ENCODE peak calls at places on chromosome 4, in nine cellular contexts. M is AG04450, C is kidney, T is psoas muscle, I is NT2/D1, E is tibial artery, V is astrocyte of the spinal cord, K is Karpas-422, W is spleen. N is an unnamed sample.

GRCh38 chr4:2822461-2823300 is 21.0 kb upstream of the ADD1 start:
- DNase-seq in M (no peak), C (peak), T (peak), I (no peak), E (no peak), V (no peak), K (no peak), W (peak), N (no peak)

GRCh38 chr4:996030-996993 is 3.1 kb upstream of the SLC26A1 start:
- DNase-seq in M (no peak), C (peak), T (peak), I (no peak), E (no peak), V (no peak), K (no peak), W (no peak), N (no peak)

GRCh38 chr4:40199999-40200880 is 3.4 kb downstream of the RHOH start:
- DNase-seq in M (no peak), C (peak), T (no peak), I (no peak), E (no peak), V (peak), K (peak), W (no peak), N (peak)

GRCh38 chr4:55866290-55866907 is 13.0 kb downstream of the EXOC1 start:
- DNase-seq in M (peak), C (no peak), T (no peak), I (no peak), E (no peak), V (peak), K (no peak), W (no peak), N (no peak)

GRCh38 chr4:185510803-185511202 is 24.5 kb downstream of the PDLIM3 start:
- DNase-seq in M (no peak), C (no peak), T (no peak), I (no peak), E (no peak), V (no peak), K (no peak), W (no peak), N (no peak)

GRCh38 chr4:77045490-77045889 is 30.3 kb downstream of the CCNI start:
- DNase-seq in M (no peak), C (no peak), T (no peak), I (no peak), E (no peak), V (peak), K (no peak), W (no peak), N (no peak)

GRCh38 chr4:2923141-2923551 is 40.1 kb downstream of the NOP14 start:
- DNase-seq in M (no peak), C (peak), T (no peak), I (no peak), E (peak), V (peak), K (no peak), W (no peak), N (no peak)

GRCh38 chr4:8058031-8058479 is 100.6 kb downstream of the ABLIM2 start:
- DNase-seq in M (no peak), C (peak), T (no peak), I (no peak), E (no peak), V (no peak), K (no peak), W (no peak), N (no peak)

GRCh38 chr4:173056708-173057107 is 111.9 kb upstream of the GALNT7 start:
- DNase-seq in M (no peak), C (no peak), T (no peak), I (no peak), E (no peak), V (no peak), K (no peak), W (no peak), N (no peak)

GRCh38 chr4:83961575-83961974 is 425.7 kb downstream of the GPAT3 start:
- DNase-seq in M (no peak), C (no peak), T (no peak), I (no peak), E (no peak), V (peak), K (peak), W (no peak), N (no peak)

GRCh38 chr4:45453258-45453841 is 670.5 kb downstream of the GABRG1 start:
- DNase-seq in M (no peak), C (no peak), T (no peak), I (peak), E (no peak), V (peak), K (peak), W (no peak), N (no peak)

GRCh38 chr4:77959566-77960338 is 97.1 kb downstream of the MRPL1 start:
- DNase-seq in M (peak), C (no peak), T (no peak), I (peak), E (no peak), V (peak), K (peak), W (no peak), N (peak)

GRCh38 chr4:14856076-14856926 is 146.0 kb upstream of the CPEB2 start:
- DNase-seq in M (peak), C (peak), T (peak), I (no peak), E (peak), V (peak), K (no peak), W (no peak), N (peak)

GRCh38 chr4:90753068-90753467 is 625.9 kb downstream of the CCSER1 start:
- DNase-seq in M (no peak), C (no peak), T (no peak), I (no peak), E (no peak), V (no peak), K (no peak), W (no peak), N (no peak)

GRCh38 chr4:38131371-38132139 is 171.4 kb downstream of the PTTG2 start:
- DNase-seq in M (no peak), C (no peak), T (no peak), I (peak), E (no peak), V (peak), K (no peak), W (no peak), N (peak)

GRCh38 chr4:99205104-99205979 is 13.7 kb downstream of the ADH6 start:
- DNase-seq in M (no peak), C (no peak), T (no peak), I (no peak), E (peak), V (peak), K (no peak), W (no peak), N (no peak)

GRCh38 chr4:74531952-74532794 is 87.2 kb downstream of the AREG start:
- DNase-seq in M (peak), C (no peak), T (no peak), I (peak), E (no peak), V (peak), K (peak), W (no peak), N (peak)

GRCh38 chr4:38382492-38382891 is 281.5 kb upstream of the KLF3 start:
- DNase-seq in M (no peak), C (no peak), T (no peak), I (no peak), E (no peak), V (no peak), K (no peak), W (no peak), N (no peak)

GRCh38 chr4:23945521-23946017 is 55.7 kb upstream of the PPARGC1A start:
- DNase-seq in M (peak), C (peak), T (peak), I (no peak), E (peak), V (peak), K (no peak), W (no peak), N (no peak)

GRCh38 chr4:124157781-124158180 is 554.8 kb downstream of the ANKRD50 start:
- DNase-seq in M (no peak), C (no peak), T (no peak), I (no peak), E (no peak), V (no peak), K (no peak), W (no peak), N (no peak)

GRCh38 chr4:83561381-83561780 is 25.5 kb downstream of the GPAT3 start:
- DNase-seq in M (no peak), C (no peak), T (no peak), I (no peak), E (peak), V (peak), K (no peak), W (no peak), N (no peak)

GRCh38 chr4:84678976-84679744 is 96.2 kb downstream of the CDS1 start:
- DNase-seq in M (no peak), C (no peak), T (peak), I (no peak), E (peak), V (no peak), K (no peak), W (no peak), N (no peak)

DNA sequence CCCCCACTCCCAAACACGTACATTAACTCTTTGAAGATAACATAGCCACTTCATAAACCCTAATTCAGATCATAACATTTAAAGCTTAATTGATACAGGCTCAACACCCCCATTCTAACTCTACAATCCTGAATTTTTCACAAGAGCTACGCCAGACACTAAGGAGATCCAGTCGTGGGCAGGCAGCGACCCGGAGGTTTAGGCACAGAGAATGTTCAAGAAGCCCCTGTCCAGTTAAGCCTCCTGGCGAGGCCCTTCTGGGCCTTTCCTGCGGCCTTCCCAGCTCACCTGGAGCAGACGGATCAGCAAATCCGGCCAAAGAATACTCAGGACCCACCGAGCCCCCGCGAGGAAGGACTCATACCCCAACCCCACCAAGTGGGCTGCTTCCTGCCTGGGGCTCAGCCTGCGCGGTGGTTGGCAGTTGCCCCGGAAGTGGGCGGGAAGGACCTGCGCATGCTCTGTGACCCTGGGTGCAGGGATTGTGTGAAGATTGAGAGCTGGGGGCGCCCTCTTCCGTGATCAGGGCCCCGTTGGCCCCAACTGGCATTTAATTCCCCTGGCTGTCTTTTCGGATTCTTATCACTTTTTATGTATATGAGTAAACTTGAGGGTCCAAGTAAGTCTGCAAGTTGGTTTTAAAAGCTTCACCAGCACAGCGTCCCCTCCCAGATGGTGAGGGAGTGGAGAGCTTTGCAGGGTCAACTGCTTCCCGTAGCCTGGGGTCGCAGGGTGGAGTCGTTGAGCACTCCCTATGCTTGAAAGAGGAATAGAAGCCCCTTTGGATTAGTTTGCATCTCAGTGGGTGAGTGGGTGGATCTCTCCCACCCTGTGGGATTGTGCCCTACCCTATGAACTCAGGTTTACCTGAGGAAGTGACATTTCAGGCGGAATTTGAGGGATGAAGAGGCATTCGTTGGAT is at the start of gene TRIM61:
- DNase-seq in M (no peak), C (no peak), T (peak), I (peak), E (no peak), V (no peak), K (peak), W (no peak), N (peak)
- H3K4me3 ChIP-seq in M (peak), C (no peak), T (peak), I (peak), E (peak), V (peak), K (peak), W (peak), N (peak)

GRCh38 chr4:108029321-108029720 is 39.6 kb downstream of the HADH start:
- DNase-seq in M (no peak), C (no peak), T (no peak), I (no peak), E (no peak), V (no peak), K (no peak), W (no peak), N (no peak)

GRCh38 chr4:108029731-108030130 is 40.0 kb downstream of the HADH start:
- DNase-seq in M (no peak), C (no peak), T (no peak), I (no peak), E (no peak), V (no peak), K (no peak), W (no peak), N (no peak)

GRCh38 chr4:108033348-108033747 is 43.7 kb downstream of the HADH start:
- DNase-seq in M (no peak), C (no peak), T (no peak), I (no peak), E (no peak), V (no peak), K (no peak), W (no peak), N (no peak)

GRCh38 chr4:108031427-108032083 is 41.9 kb downstream of the HADH start:
- DNase-seq in M (no peak), C (no peak), T (no peak), I (no peak), E (no peak), V (no peak), K (no peak), W (no peak), N (no peak)

GRCh38 chr4:108030332-108030731 is 40.6 kb downstream of the HADH start:
- DNase-seq in M (peak), C (no peak), T (no peak), I (peak), E (no peak), V (peak), K (peak), W (no peak), N (peak)
- H3K4me3 ChIP-seq in M (no peak), C (no peak), T (no peak), I (no peak), E (no peak), V (no peak), K (no peak), W (no peak), N (no peak)

GRCh38 chr4:81469774-81470455 is 1.8 kb downstream of the RASGEF1B start:
- DNase-seq in M (no peak), C (no peak), T (no peak), I (no peak), E (no peak), V (no peak), K (no peak), W (no peak), N (no peak)
- H3K4me3 ChIP-seq in M (no peak), C (peak), T (peak), I (peak), E (peak), V (no peak), K (no peak), W (peak), N (peak)

DNA sequence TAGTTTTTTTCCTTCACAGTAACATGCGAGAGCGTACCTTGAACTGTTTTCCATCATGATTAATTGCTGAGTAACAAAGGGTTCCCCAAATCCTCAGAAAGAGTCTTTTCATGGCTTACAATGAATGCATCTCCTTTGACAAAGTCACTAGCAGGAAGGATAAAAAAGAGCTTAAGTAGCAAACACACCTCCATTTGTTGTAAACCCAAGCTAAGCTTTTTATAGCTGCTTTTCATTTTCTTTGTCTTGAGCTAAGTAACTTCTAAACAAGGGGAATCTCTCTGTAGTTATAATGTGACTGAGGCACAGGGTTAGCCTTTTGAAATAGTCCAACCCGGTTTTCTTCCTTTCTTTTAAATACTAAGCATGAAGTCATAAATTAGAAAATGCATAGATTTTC is 227.0 kb upstream of the SMIM31 start:
- DNase-seq in M (no peak), C (no peak), T (no peak), I (peak), E (no peak), V (no peak), K (no peak), W (no peak), N (no peak)
- H3K4me3 ChIP-seq in M (no peak), C (no peak), T (no peak), I (no peak), E (no peak), V (no peak), K (no peak), W (no peak), N (no peak)

DNA sequence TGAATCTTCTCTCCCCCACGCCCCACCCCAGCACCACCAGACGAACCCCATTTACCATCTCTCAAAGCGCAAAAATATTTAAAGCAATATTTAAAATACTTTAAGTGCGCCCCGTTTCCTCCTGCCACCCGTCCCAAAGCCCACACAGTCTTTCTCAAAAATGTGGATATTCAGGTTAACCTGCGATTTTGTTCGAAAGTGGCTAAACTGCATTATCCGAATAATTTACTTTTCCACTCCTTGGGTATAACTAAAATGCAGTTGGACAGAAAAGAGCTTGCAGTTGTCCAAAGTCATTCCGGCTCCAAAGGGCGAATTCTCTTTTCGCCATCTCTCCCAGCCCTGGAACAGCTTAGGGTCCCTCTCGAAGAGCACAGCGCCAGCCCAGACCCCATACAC is 662 bp downstream of the SMIM43 start:
- DNase-seq in M (no peak), C (no peak), T (no peak), I (no peak), E (no peak), V (no peak), K (no peak), W (no peak), N (no peak)
- H3K4me3 ChIP-seq in M (peak), C (no peak), T (peak), I (peak), E (peak), V (peak), K (no peak), W (peak), N (no peak)

DNA sequence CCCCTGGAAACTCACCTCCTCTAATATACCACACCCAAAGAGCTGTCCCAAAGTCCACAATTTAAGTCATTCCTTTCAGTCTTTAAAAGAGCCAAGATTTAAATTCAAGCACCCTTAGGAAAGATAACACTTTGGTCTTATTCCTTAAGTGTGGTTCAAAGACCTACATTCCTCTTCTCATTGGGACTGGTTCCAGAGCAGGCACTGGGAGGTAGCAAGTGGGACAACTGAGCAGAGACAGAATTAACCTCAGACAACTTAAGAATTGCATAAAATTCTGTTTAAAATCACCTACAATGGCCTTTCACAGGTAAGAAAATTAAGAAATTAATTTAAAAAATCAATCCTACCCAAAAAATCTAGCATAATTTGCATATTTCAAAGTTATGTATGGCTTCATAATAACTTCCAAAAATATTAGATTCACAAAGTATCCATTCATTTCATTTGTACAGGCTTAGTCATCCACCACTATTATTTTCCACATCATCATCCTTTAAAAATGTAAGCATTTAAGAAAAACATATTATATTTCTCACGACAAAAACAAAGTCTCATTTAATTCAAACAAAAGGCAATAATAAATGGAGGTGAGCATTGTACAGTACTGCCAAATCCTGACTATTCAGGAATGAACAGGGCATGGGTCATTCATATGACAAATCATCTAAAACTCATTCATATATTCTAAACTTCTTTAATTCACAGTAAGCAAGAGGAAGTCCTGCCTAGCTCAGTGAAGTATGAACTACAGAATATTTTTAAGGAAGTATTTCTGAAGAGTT is 13.6 kb downstream of the PRSS12 start:
- DNase-seq in M (peak), C (no peak), T (no peak), I (no peak), E (no peak), V (peak), K (no peak), W (no peak), N (no peak)
- H3K4me3 ChIP-seq in M (no peak), C (no peak), T (no peak), I (no peak), E (no peak), V (no peak), K (no peak), W (no peak), N (no peak)